ENCODE peak calls at places on chromosomes 3 and 15, in six cellular contexts. One of them, this sample, is unnamed.

GRCh38 chr15:80494311-80494710 is 90.1 kb downstream of the ARNT2 start:
- DNase-seq in natural killer cell: no peak
- DNase-seq in GM13976: no peak
- DNase-seq in foreskin fibroblast: peak
- DNase-seq in choroid plexus epithelial cell: peak
- DNase-seq in WERI-Rb-1: no peak
- DNase-seq in this sample: no peak

GRCh38 chr3:107543666-107544065 is 20.9 kb downstream of the BBX start:
- DNase-seq in foreskin fibroblast: no peak
- DNase-seq in choroid plexus epithelial cell: peak
- DNase-seq in WERI-Rb-1: peak
- DNase-seq in natural killer cell: no peak
- DNase-seq in GM13976: no peak
- DNase-seq in this sample: no peak

GRCh38 chr3:64392001-64392400 is 166.7 kb upstream of the PRICKLE2 start:
- DNase-seq in WERI-Rb-1: no peak
- DNase-seq in choroid plexus epithelial cell: no peak
- DNase-seq in natural killer cell: no peak
- DNase-seq in foreskin fibroblast: peak
- DNase-seq in GM13976: no peak
- DNase-seq in this sample: no peak

GRCh38 chr3:3615533-3615932 is 183.7 kb upstream of the LRRN1 start:
- DNase-seq in choroid plexus epithelial cell: no peak
- DNase-seq in WERI-Rb-1: no peak
- DNase-seq in natural killer cell: no peak
- DNase-seq in foreskin fibroblast: no peak
- DNase-seq in GM13976: no peak
- DNase-seq in this sample: no peak

GRCh38 chr15:88655780-88656488 is 17.1 kb downstream of the ISG20 start:
- DNase-seq in GM13976: no peak
- DNase-seq in foreskin fibroblast: no peak
- DNase-seq in WERI-Rb-1: no peak
- DNase-seq in choroid plexus epithelial cell: no peak
- DNase-seq in natural killer cell: no peak
- DNase-seq in this sample: peak

GRCh38 chr3:94686208-94686607 is 623.3 kb downstream of the NSUN3 start:
- DNase-seq in WERI-Rb-1: no peak
- DNase-seq in GM13976: no peak
- DNase-seq in choroid plexus epithelial cell: no peak
- DNase-seq in natural killer cell: no peak
- DNase-seq in foreskin fibroblast: no peak
- DNase-seq in this sample: no peak

GRCh38 chr3:23807161-23808015 is 1.6 kb downstream of the UBE2E1 start:
- DNase-seq in foreskin fibroblast: no peak
- DNase-seq in choroid plexus epithelial cell: peak
- DNase-seq in GM13976: peak
- DNase-seq in natural killer cell: no peak
- DNase-seq in WERI-Rb-1: no peak
- DNase-seq in this sample: no peak

GRCh38 chr3:56355570-56356185 is 112.6 kb downstream of the ERC2 start:
- DNase-seq in foreskin fibroblast: no peak
- DNase-seq in WERI-Rb-1: no peak
- DNase-seq in natural killer cell: no peak
- DNase-seq in choroid plexus epithelial cell: no peak
- DNase-seq in GM13976: no peak
- DNase-seq in this sample: no peak

GRCh38 chr3:12401208-12401607 is 83.1 kb upstream of the TSEN2 start:
- DNase-seq in choroid plexus epithelial cell: no peak
- DNase-seq in natural killer cell: no peak
- DNase-seq in foreskin fibroblast: no peak
- DNase-seq in GM13976: no peak
- DNase-seq in WERI-Rb-1: no peak
- DNase-seq in this sample: no peak

GRCh38 chr15:99343836-99344551 is 92.7 kb downstream of the LRRC28 start:
- DNase-seq in natural killer cell: no peak
- DNase-seq in foreskin fibroblast: no peak
- DNase-seq in choroid plexus epithelial cell: no peak
- DNase-seq in GM13976: peak
- DNase-seq in WERI-Rb-1: peak
- DNase-seq in this sample: peak

GRCh38 chr3:119042162-119042561 is 7.5 kb upstream of the IGSF11 start:
- DNase-seq in foreskin fibroblast: no peak
- DNase-seq in WERI-Rb-1: no peak
- DNase-seq in GM13976: no peak
- DNase-seq in choroid plexus epithelial cell: no peak
- DNase-seq in natural killer cell: no peak
- DNase-seq in this sample: no peak

GRCh38 chr3:88626426-88627120 is 476.8 kb downstream of the C3orf38 start:
- DNase-seq in choroid plexus epithelial cell: no peak
- DNase-seq in foreskin fibroblast: no peak
- DNase-seq in WERI-Rb-1: no peak
- DNase-seq in natural killer cell: no peak
- DNase-seq in GM13976: no peak
- DNase-seq in this sample: no peak

GRCh38 chr15:63402498-63403253 is 21.0 kb upstream of the CA12 start:
- DNase-seq in choroid plexus epithelial cell: peak
- DNase-seq in GM13976: no peak
- DNase-seq in WERI-Rb-1: no peak
- DNase-seq in foreskin fibroblast: peak
- DNase-seq in natural killer cell: no peak
- DNase-seq in this sample: no peak

GRCh38 chr3:139309880-139310279 is 33.9 kb upstream of the MRPS22 start:
- DNase-seq in choroid plexus epithelial cell: peak
- DNase-seq in WERI-Rb-1: no peak
- DNase-seq in natural killer cell: no peak
- DNase-seq in GM13976: no peak
- DNase-seq in foreskin fibroblast: peak
- DNase-seq in this sample: no peak

GRCh38 chr3:39668420-39668819 is 141.0 kb upstream of the MYRIP start:
- DNase-seq in WERI-Rb-1: no peak
- DNase-seq in natural killer cell: no peak
- DNase-seq in GM13976: no peak
- DNase-seq in choroid plexus epithelial cell: peak
- DNase-seq in foreskin fibroblast: peak
- DNase-seq in this sample: no peak

GRCh38 chr3:184580376-184580775 is 18.8 kb downstream of the EPHB3 start:
- DNase-seq in foreskin fibroblast: no peak
- DNase-seq in WERI-Rb-1: no peak
- DNase-seq in choroid plexus epithelial cell: no peak
- DNase-seq in natural killer cell: no peak
- DNase-seq in GM13976: no peak
- DNase-seq in this sample: no peak

GRCh38 chr3:13655074-13655913 is 106.4 kb downstream of the FBLN2 start:
- DNase-seq in choroid plexus epithelial cell: peak
- DNase-seq in WERI-Rb-1: peak
- DNase-seq in GM13976: peak
- DNase-seq in natural killer cell: peak
- DNase-seq in foreskin fibroblast: no peak
- DNase-seq in this sample: peak

GRCh38 chr3:59444293-59444671 is 394.5 kb upstream of the CFAP20DC start:
- DNase-seq in choroid plexus epithelial cell: no peak
- DNase-seq in WERI-Rb-1: no peak
- DNase-seq in GM13976: no peak
- DNase-seq in natural killer cell: no peak
- DNase-seq in foreskin fibroblast: no peak
- DNase-seq in this sample: no peak

GRCh38 chr3:171971919-171972526 is 67.4 kb upstream of the FNDC3B start:
- DNase-seq in choroid plexus epithelial cell: peak
- DNase-seq in GM13976: no peak
- DNase-seq in natural killer cell: no peak
- DNase-seq in foreskin fibroblast: no peak
- DNase-seq in WERI-Rb-1: no peak
- DNase-seq in this sample: no peak

GRCh38 chr3:168714609-168715240 is 619.0 kb upstream of the GOLIM4 start:
- DNase-seq in GM13976: peak
- DNase-seq in foreskin fibroblast: no peak
- DNase-seq in WERI-Rb-1: no peak
- DNase-seq in natural killer cell: no peak
- DNase-seq in choroid plexus epithelial cell: no peak
- DNase-seq in this sample: no peak

GRCh38 chr3:129560269-129560787 is 17.4 kb downstream of the H1-8 start:
- DNase-seq in foreskin fibroblast: peak
- DNase-seq in WERI-Rb-1: peak
- DNase-seq in GM13976: no peak
- DNase-seq in choroid plexus epithelial cell: peak
- DNase-seq in natural killer cell: no peak
- DNase-seq in this sample: peak

DNA sequence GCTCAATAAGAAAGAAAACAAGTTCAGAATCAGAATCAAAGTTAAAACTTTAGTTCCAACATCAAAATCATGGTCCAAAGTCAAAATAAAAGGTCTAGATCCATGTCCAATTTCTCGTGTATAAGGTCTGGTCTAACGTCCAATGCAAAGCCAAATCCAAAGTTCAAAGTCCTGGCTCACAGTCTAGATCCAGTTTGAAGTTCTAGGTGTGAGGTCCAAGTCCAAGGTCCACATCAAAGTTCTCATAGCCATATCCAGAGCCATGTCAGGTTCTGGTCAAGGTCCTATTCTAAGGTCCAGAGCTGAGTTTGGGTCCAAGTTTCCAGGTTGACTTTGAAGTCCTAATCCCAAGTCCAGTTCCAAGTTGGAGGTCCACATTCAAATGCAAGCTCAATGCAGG is 40.7 kb upstream of the VIPR1 start:
- DNase-seq in choroid plexus epithelial cell: no peak
- DNase-seq in foreskin fibroblast: no peak
- DNase-seq in GM13976: no peak
- DNase-seq in natural killer cell: no peak
- DNase-seq in WERI-Rb-1: no peak
- DNase-seq in this sample: no peak
- TF ChIP-seq CTCF in choroid plexus epithelial cell: no peak
- TF ChIP-seq CTCF in foreskin fibroblast: no peak
- TF ChIP-seq CTCF in GM13976: no peak
- TF ChIP-seq CTCF in natural killer cell: no peak
- TF ChIP-seq CTCF in WERI-Rb-1: no peak
- TF ChIP-seq CTCF in this sample: no peak

DNA sequence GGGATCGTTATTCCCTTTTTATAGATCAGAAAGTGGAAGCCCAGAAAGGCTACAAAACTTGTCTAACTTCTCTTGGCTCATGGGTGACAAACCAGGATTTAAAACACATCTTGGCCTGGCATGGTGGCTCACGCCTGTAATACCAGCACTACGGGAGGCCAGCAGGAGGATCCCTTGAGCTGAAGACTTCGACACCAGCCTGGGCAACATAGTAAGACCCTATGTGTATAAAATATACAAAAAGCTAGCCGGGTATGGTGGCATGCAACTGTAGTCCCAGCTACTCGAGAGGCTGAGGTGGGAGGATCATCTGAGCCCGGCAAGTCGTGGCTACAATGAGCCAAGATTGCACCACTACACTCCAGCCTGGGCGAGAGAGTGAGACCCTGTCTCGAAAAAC is 479.1 kb downstream of the MAGI1 start:
- DNase-seq in GM13976: no peak
- DNase-seq in choroid plexus epithelial cell: no peak
- DNase-seq in WERI-Rb-1: no peak
- DNase-seq in natural killer cell: no peak
- DNase-seq in foreskin fibroblast: no peak
- DNase-seq in this sample: no peak
- TF ChIP-seq CTCF in GM13976: no peak
- TF ChIP-seq CTCF in choroid plexus epithelial cell: no peak
- TF ChIP-seq CTCF in WERI-Rb-1: no peak
- TF ChIP-seq CTCF in natural killer cell: no peak
- TF ChIP-seq CTCF in foreskin fibroblast: no peak
- TF ChIP-seq CTCF in this sample: no peak

DNA sequence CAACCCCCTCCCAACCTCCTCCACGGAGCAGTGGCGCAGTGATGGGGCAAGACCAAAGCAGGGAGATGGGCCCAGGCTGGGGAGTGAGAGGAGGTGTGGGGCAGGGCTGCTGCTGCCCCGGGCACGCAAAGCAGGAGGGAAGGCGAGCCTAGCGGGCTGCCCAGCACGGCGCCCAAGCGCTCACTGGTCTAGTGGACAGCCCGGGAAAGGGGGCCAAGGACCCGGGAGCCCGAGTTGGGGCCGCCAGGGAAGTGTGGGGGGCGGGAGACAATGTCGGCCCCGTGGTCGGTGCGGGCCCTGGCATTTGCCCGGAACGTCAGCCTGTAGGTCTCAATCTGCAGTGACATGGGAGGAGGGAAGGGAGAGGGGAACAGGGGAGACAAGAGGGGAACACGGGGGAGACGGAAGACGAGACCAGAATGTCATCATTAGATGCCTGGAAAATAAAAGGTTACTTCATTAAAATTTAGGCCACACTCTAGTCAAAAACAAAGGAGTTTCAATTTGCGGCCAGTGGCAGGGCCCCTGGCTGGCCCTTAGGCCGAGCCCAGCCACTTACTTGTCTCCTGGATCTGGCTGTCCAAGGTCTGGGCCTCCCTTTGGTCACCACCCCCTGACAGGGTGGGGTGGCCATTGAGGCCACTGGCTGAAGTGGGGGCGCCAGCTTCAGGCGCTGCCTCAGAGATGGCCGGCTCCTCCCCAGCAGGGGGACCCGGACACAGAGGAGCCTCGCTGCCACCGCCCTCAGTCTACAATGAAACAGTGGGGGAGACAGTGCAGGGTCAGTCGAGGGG is 49.9 kb downstream of the DHX30 start:
- DNase-seq in WERI-Rb-1: no peak
- DNase-seq in choroid plexus epithelial cell: no peak
- DNase-seq in GM13976: no peak
- DNase-seq in natural killer cell: no peak
- DNase-seq in foreskin fibroblast: no peak
- DNase-seq in this sample: peak
- TF ChIP-seq CTCF in WERI-Rb-1: peak
- TF ChIP-seq CTCF in choroid plexus epithelial cell: no peak
- TF ChIP-seq CTCF in GM13976: no peak
- TF ChIP-seq CTCF in natural killer cell: no peak
- TF ChIP-seq CTCF in foreskin fibroblast: no peak
- TF ChIP-seq CTCF in this sample: no peak

DNA sequence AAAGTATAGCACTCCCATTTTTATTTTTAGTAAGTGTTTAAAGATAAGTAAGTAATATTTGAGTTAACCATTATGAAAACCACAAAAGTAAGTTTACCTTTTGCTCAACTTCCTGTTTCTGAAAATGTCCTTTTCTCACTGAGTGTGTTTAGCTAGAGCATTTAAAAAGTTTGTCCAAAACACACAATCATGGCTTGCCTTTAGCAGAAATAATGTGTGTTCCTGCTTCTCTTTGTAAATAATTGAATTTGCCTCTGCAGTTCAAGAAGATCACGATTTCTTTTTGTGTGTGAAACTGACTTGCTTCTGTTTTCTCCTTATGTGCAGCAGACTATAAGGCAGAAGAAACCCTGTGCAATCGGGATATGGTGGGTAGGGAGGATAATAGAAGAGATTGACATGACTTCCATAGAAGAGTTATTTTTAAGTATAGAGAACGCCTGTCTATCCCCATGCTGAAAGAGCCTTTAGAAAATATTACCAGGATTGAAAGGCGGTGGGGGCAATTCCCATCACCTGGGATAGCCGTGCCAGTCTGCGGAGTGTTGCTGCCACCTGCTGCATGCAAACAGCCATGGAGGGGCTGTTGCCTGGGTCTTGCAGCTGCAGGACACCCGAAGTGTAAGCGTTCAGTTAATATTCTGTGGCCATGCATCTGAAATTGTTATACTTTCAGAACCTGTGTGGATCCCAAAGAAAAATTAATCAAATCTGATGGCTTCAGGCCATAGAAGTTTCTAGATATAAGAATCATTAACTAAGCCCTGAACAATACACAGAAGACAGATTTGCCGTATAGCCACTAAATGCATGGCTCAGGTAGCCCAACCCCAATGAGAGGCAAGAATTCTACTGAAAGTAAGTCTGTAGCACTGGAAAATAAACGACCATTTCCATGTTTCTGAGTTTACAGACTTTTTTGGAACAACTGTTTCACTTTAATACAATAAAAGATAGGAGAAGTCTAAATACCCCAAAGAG is 2.4 kb upstream of the CD96 start:
- DNase-seq in foreskin fibroblast: no peak
- DNase-seq in choroid plexus epithelial cell: peak
- DNase-seq in WERI-Rb-1: peak
- DNase-seq in natural killer cell: peak
- DNase-seq in GM13976: no peak
- DNase-seq in this sample: peak
- TF ChIP-seq CTCF in foreskin fibroblast: peak
- TF ChIP-seq CTCF in choroid plexus epithelial cell: peak
- TF ChIP-seq CTCF in WERI-Rb-1: peak
- TF ChIP-seq CTCF in natural killer cell: peak
- TF ChIP-seq CTCF in GM13976: peak
- TF ChIP-seq CTCF in this sample: peak